ENCODE peak calls at places on chromosomes 7 and 10, in five cellular contexts. H, F, V, Y and U are unnamed samples.

GRCh38 chr7:75962607-75963382 is 31.6 kb downstream of the TMEM120A start:
- DNase-seq in H (peak), F (no peak), V (peak), Y (no peak), U (no peak)

GRCh38 chr7:17674166-17674955 is 265.9 kb downstream of the SNX13 start:
- DNase-seq in H (no peak), F (no peak), V (no peak), Y (no peak), U (no peak)

GRCh38 chr7:151504715-151505326 is 14.9 kb downstream of the RHEB start:
- DNase-seq in H (no peak), F (no peak), V (no peak), Y (no peak), U (no peak)

GRCh38 chr7:139241258-139241657 is 10.2 kb downstream of the UBN2 start:
- DNase-seq in H (no peak), F (no peak), V (no peak), Y (no peak), U (no peak)

GRCh38 chr10:118343115-118343514 is 991 bp upstream of the FAM204A start:
- DNase-seq in H (peak), F (peak), V (peak), Y (no peak), U (no peak)

GRCh38 chr10:70693619-70694286 is 21.4 kb downstream of the ADAMTS14 start:
- DNase-seq in H (no peak), F (peak), V (peak), Y (peak), U (no peak)

GRCh38 chr7:47690902-47691558 is 109.1 kb upstream of the TNS3 start:
- DNase-seq in H (peak), F (no peak), V (peak), Y (no peak), U (no peak)

GRCh38 chr7:19984231-19984632 is 210.8 kb upstream of the TMEM196 start:
- DNase-seq in H (no peak), F (no peak), V (no peak), Y (no peak), U (peak)

GRCh38 chr10:132043861-132044695 is 21.7 kb upstream of the JAKMIP3 start:
- DNase-seq in H (no peak), F (no peak), V (no peak), Y (no peak), U (no peak)

GRCh38 chr10:132939957-132940790 is 2.2 kb downstream of the CFAP46 start:
- DNase-seq in H (peak), F (no peak), V (peak), Y (peak), U (no peak)

GRCh38 chr10:43712821-43713584 is 64.3 kb upstream of the ZNF32 start:
- DNase-seq in H (no peak), F (no peak), V (no peak), Y (no peak), U (no peak)

GRCh38 chr7:30911561-30911969 is at the start of gene AQP1:
- DNase-seq in H (peak), F (no peak), V (peak), Y (peak), U (no peak)

GRCh38 chr10:78905940-78906308 is 162.8 kb upstream of the ZMIZ1 start:
- DNase-seq in H (no peak), F (no peak), V (no peak), Y (no peak), U (no peak)

GRCh38 chr10:42875792-42876191 is 93.2 kb downstream of the BMS1 start:
- DNase-seq in H (peak), F (no peak), V (no peak), Y (no peak), U (no peak)

GRCh38 chr7:112052993-112053392 is 153.2 kb downstream of the DOCK4 start:
- DNase-seq in H (no peak), F (no peak), V (no peak), Y (no peak), U (no peak)

GRCh38 chr7:23742051-23742450 is 32.0 kb downstream of the STK31 start:
- DNase-seq in H (peak), F (no peak), V (no peak), Y (no peak), U (no peak)
- H3K4me3 ChIP-seq in H (no peak), F (no peak), V (no peak), Y (no peak), U (no peak)

GRCh38 chr10:114048472-114048871 is 4.8 kb downstream of the ADRB1 start:
- DNase-seq in H (no peak), F (no peak), V (no peak), Y (no peak), U (no peak)
- H3K4me3 ChIP-seq in H (no peak), F (no peak), V (no peak), Y (no peak), U (no peak)

GRCh38 chr7:71193099-71193810 is 61.3 kb downstream of the GALNT17 start:
- DNase-seq in H (no peak), F (no peak), V (no peak), Y (no peak), U (no peak)
- H3K4me3 ChIP-seq in H (no peak), F (no peak), V (no peak), Y (no peak), U (no peak)

GRCh38 chr7:27122075-27122910 is 8.3 kb downstream of the HOXA4 start:
- DNase-seq in H (no peak), F (no peak), V (peak), Y (no peak), U (no peak)
- H3K4me3 ChIP-seq in H (peak), F (no peak), V (peak), Y (no peak), U (no peak)

DNA sequence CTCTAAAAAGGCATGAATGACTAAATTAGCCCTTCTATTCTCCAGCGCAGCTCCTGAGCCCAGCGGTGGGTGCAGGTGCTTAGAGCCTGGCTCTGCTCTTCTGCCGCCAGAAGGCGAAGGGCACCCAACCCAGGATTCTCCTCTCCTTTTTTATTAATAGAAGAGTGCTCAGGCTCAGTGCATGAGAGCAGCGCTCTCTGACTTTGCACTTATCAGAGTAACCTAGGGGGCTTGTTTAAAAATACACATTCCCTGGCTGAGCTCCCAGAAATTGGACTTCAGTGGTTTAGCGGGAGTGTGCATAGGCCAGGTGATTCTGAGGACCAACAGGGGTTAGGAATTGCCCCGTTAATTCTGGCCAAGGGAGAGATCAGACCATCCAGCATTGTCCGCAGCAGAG is 1.7 kb upstream of the PFKP start:
- DNase-seq in H (no peak), F (no peak), V (no peak), Y (no peak), U (no peak)
- H3K4me3 ChIP-seq in H (no peak), F (no peak), V (no peak), Y (no peak), U (no peak)

DNA sequence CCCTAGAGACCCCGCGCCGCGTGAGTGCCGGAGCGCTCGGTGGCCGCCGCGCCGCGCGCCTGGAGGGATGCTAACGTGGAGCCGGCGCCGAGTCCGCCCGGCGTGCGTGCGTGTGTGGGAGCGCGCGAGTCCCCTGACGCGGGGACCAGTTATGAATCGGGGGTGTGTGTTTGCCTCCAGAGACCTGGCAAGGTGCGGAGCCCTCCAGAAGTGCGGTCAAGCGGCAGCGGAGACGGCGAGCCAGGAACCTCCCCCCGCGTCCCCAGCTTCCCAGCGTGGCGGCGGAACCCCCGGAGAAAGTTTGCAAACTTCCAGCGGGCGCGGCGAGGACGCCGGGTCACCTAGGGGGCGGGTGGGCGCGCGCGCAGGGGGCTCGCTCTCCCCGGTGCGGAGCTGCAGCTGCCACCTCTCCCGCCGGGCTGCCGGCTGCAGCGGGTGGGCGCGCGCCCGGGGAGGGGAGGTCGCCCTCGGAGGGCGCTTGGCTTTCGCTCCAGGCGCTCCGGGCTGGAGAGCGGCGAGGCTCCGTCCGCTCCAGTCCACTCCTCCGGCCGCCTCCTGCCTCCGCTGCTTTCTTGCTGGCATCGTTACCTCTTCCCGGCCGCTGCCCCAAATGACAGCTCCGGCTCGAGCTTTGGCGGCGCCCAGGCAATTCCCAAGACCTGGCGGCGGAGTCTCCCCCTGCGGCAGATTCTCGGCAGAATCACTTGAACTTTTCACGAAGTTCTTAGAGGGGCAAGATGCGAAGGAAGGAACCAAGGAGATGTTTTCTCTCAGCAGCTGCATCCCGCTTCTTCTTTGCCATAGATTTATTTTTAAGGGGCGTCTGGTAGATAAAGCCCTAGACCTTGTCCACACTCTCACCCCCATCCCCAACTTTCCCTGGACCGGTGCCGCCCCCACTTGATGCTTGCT is 2.3 kb upstream of the CREB5 start:
- DNase-seq in H (peak), F (no peak), V (peak), Y (peak), U (no peak)
- H3K4me3 ChIP-seq in H (peak), F (peak), V (peak), Y (peak), U (peak)

DNA sequence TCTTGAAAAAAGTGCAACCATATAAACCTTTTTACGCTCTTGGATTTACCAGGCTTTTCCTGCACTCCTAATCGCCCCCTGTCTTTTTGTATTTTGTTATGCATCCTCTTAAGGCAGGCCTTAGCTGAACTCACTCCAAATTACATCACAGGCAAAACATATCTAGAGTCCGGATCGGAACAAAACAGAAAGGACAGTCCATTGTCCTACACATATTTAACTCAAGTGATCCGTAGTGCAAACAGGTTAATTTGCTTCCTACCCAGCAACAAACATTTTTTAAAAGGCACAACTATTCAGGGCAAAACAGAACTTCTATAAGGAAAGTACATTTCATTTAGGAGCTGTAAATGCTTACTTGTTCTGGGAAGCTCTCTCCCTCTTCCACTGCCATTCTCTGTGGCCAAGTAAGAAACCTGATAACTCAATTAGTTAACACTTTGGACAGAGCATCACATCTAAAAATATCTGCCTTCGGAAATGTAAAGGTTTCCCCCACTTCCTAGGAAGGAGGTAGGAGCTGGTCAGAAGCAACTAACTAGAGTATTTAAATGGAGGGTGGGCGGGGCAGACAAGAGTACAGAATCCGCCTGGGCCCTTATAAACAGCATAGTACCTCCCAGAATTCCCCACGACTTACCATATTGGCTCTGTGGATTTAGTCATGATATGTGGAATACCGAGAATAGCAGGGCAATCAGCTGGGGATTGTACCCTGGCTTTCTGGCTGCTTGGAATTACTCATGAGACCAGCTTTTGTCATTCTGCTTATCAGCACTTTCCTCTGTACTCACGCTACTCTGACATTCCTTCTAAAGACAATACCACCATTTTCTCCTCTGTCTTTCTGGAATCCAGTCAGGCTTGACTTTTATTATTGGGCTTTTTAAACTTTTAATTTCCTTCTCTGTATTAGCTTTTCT is 89.5 kb downstream of the ANK3 start:
- DNase-seq in H (peak), F (no peak), V (peak), Y (no peak), U (no peak)
- H3K4me3 ChIP-seq in H (no peak), F (no peak), V (peak), Y (peak), U (no peak)